ENCODE peak calls at places on chromosomes 13 and 19, in four cellular contexts. P is heart left ventricle, R is T1000, Y is head of caudate nucleus. L is an unnamed sample.
A peak's percentile ranks its signal among the peaks of the same experiment; 100 is the strongest.

GRCh38 chr13:102195566-102196462 is 206.0 kb downstream of the FGF14 start:
- DNase-seq in P (no peak), R (no peak), Y (no peak), L (no peak)

GRCh38 chr13:45194081-45194939 is 6.5 kb downstream of the KCTD4 start:
- DNase-seq in P (peak; percentile 38), R (no peak), Y (peak; percentile 92), L (peak; percentile 79)

GRCh38 chr13:20389696-20390525 is 135.7 kb downstream of the CRYL1 start:
- DNase-seq in P (no peak), R (no peak), Y (no peak), L (no peak)

GRCh38 chr19:35828694-35829301 is 16.2 kb upstream of the PRODH2 start:
- DNase-seq in P (peak; percentile 77), R (peak; percentile 28), Y (peak; percentile 34), L (peak; percentile 80)

GRCh38 chr19:18895038-18895827 is 725 bp downstream of the CERS1 start:
- DNase-seq in P (peak; percentile 46), R (no peak), Y (peak; percentile 89), L (peak; percentile 80)

GRCh38 chr19:55133639-55134444 is 15.2 kb downstream of the TNNT1 start:
- DNase-seq in P (no peak), R (no peak), Y (no peak), L (no peak)

GRCh38 chr13:87274209-87274819 is 396.9 kb upstream of the SLITRK5 start:
- DNase-seq in P (no peak), R (no peak), Y (no peak), L (no peak)

GRCh38 chr13:91347996-91348905 is 764 bp downstream of the MIR17HG start:
- DNase-seq in P (peak; percentile 45), R (no peak), Y (peak; percentile 18), L (peak; percentile 84)

GRCh38 chr19:15404780-15405211 is 14.0 kb downstream of the AKAP8L start:
- DNase-seq in P (no peak), R (no peak), Y (no peak), L (no peak)

GRCh38 chr13:100146534-100146933 is 57.6 kb downstream of the PCCA start:
- DNase-seq in P (no peak), R (no peak), Y (no peak), L (no peak)

L was measured in right cardiac atrium.